ENCODE peak calls at places on chromosomes 7 and 10, in seven cellular contexts. S is HL-60; P is ovary; R is cardiac muscle cell; K is GM23338; J is CD8-positive, alpha-beta memory T cell; W is small intestine. N is an unnamed sample.

GRCh38 chr10:105586451-105587098 is 945.5 kb downstream of the SORCS3 start:
- DNase-seq in S (no peak), P (no peak), R (no peak), K (peak; percentile 5), J (no peak), W (no peak), N (no peak)

GRCh38 chr7:28841766-28842165 is 116.4 kb downstream of the TRIL start:
- DNase-seq in S (no peak), P (no peak), R (no peak), K (no peak), J (no peak), W (no peak), N (no peak)

GRCh38 chr7:51236470-51237127 is 80.0 kb downstream of the COBL start:
- DNase-seq in S (no peak), P (no peak), R (no peak), K (peak; percentile 41), J (no peak), W (no peak), N (no peak)

GRCh38 chr7:105198223-105198622 is 184.2 kb downstream of the KMT2E start:
- DNase-seq in S (no peak), P (no peak), R (peak; percentile 19), K (no peak), J (no peak), W (no peak), N (no peak)

GRCh38 chr10:125064681-125065492 is 95.5 kb downstream of the CTBP2 start:
- DNase-seq in S (peak; percentile 21), P (peak; percentile 20), R (no peak), K (peak; percentile 58), J (no peak), W (peak; percentile 74), N (peak; percentile 77)

GRCh38 chr10:110494532-110494931 is 3.2 kb upstream of the DUSP5 start:
- DNase-seq in S (no peak), P (no peak), R (no peak), K (no peak), J (no peak), W (no peak), N (no peak)

GRCh38 chr7:45306752-45307305 is 149.2 kb downstream of the RAMP3 start:
- DNase-seq in S (no peak), P (no peak), R (no peak), K (no peak), J (no peak), W (no peak), N (no peak)

GRCh38 chr10:64682043-64682442 is 1160.8 kb downstream of the REEP3 start:
- DNase-seq in S (no peak), P (no peak), R (no peak), K (no peak), J (no peak), W (no peak), N (no peak)

GRCh38 chr10:90087197-90088007 is 386.0 kb downstream of the KIF20B start:
- DNase-seq in S (peak; percentile 14), P (no peak), R (no peak), K (no peak), J (no peak), W (no peak), N (peak; percentile 38)

GRCh38 chr7:51190950-51191349 is 125.7 kb downstream of the COBL start:
- DNase-seq in S (no peak), P (no peak), R (no peak), K (no peak), J (no peak), W (no peak), N (no peak)

GRCh38 chr10:31593124-31593523 is 274.1 kb downstream of the ZEB1 start:
- DNase-seq in S (no peak), P (no peak), R (no peak), K (no peak), J (no peak), W (no peak), N (no peak)

GRCh38 chr10:75111906-75112703 is 649 bp downstream of the SAMD8 start:
- DNase-seq in S (no peak), P (peak; percentile 70), R (peak; percentile 63), K (peak; percentile 76), J (peak; percentile 21), W (peak; percentile 76), N (peak; percentile 68)

GRCh38 chr7:30141405-30142045 is 6.7 kb downstream of the MTURN start:
- DNase-seq in S (no peak), P (no peak), R (no peak), K (no peak), J (no peak), W (no peak), N (no peak)
- H3K4me3 ChIP-seq in S (no peak overlapping the region), P (no peak overlapping the region), R (no peak overlapping the region), K (no peak overlapping the region), J (no peak overlapping the region), W (no peak overlapping the region), N (no peak overlapping the region)

DNA sequence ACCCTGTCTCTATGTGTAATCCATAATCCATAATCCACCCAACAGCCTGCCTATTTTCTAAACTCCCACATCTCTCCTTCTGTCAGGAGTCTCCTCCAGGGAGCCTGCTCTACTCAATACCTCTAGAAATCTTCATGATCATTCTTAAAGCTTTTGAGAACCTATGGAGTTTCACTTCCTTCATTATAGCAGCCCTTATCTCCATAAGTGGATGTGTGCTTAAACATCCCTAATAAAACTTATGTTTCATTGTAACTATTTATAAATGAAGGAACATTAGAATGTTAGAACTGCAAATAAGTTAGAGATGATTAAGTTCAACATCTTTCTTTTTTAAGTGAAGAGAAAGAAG is 8.4 kb downstream of the CPED1 start:
- DNase-seq in S (no peak), P (no peak), R (no peak), K (no peak), J (no peak), W (no peak), N (no peak)
- H3K4me3 ChIP-seq in S (no peak overlapping the region), P (no peak overlapping the region), R (no peak overlapping the region), K (no peak overlapping the region), J (no peak overlapping the region), W (no peak overlapping the region), N (no peak overlapping the region)

DNA sequence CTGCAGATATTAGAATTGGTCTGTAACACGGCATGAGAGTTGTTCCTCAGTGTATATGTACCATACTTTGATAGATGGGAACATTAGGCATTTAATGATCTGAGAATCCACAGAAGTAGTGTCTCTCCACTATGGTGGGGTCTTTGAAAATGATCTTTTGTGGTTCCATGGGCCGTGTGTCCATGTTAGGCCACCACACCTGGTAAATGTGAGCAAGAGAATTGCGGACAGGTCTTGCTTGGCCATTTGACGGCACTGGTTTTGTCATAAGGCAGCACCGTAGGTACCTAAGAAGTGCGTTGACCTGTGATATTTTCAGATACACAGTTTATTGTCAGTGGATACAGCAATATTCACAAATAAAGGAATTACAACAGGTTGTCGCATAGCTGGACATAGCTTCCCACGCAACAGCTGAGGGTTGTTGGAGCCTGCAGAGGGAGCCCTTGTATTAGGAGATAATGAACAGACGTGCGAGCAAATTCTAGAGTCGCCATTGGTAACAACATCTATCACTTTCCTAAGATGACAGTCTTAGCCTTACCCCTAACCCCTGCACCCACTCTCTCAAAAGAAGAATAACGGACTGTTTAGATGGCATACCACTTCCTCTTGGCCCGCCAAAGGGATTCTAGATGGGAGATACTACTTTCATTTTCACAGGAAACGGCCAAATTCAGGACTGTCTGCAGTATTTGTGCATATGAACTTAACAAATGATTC is 111.4 kb downstream of the COL28A1 start:
- DNase-seq in S (no peak), P (peak; percentile 56), R (peak; percentile 73), K (peak; percentile 87), J (no peak), W (peak; percentile 79), N (peak; percentile 10)
- H3K4me3 ChIP-seq in S (peak overlapping the region; percentile 39), P (peak overlapping the region; percentile 39), R (no peak overlapping the region), K (no peak overlapping the region), J (peak overlapping the region; percentile 68), W (peak overlapping the region; percentile 51), N (peak overlapping the region; percentile 60)

DNA sequence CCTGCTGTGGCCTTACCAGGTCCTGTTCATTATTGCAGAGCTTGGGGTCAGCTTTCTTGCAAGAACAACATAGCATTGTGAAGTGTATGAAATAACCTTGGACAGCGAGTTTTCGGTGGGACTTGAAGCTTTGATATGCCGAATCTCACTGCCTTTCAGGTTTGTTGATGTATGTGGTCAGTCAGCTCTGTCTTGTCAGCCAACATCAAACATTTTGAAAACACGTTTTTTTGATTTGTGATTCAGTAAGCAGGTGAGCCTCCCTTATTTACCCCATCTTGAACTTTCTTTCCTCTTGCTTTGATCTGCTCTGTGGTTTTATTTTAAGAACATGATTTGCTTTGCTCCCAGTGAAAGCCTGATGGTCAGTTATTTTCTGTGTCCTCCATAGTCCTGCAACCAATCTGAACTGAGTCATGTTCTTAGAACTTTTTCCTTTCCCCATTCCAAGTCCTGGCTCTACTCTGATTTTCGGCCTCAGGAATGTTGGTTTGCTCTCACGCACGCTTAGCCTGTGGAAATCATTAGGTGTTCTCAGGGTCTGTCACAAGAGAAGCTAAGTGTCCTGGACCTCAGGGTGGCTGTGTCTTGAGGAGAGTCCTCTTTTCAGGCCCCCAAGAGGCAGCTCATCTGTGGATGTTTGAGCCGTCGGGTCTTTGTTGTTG is 8.7 kb downstream of the WBP1L start:
- DNase-seq in S (no peak), P (peak; percentile 9), R (no peak), K (no peak), J (no peak), W (no peak), N (no peak)
- H3K4me3 ChIP-seq in S (no peak overlapping the region), P (no peak overlapping the region), R (no peak overlapping the region), K (no peak overlapping the region), J (no peak overlapping the region), W (no peak overlapping the region), N (no peak overlapping the region)

DNA sequence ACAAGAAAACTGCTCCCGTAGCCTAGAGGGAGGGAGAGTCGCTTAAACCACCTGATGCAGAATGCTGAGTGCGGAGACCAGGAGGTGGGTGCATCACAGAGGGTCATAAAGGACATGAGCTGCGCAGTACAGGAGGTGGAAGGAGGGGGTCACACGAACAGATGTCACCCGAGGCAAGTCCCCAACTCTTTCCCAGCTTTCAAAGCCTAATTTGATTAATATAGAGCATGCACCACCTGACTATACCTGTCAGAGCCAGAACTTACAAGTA is 867 bp upstream of the VOPP1 start:
- DNase-seq in S (no peak), P (no peak), R (peak; percentile 12), K (peak; percentile 47), J (no peak), W (no peak), N (no peak)
- H3K4me3 ChIP-seq in S (peak overlapping the region; percentile 64), P (peak overlapping the region; percentile 96), R (peak overlapping the region; percentile 61), K (peak overlapping the region; percentile 93), J (peak overlapping the region; percentile 75), W (peak overlapping the region; percentile 99), N (peak overlapping the region; percentile 70)

DNA sequence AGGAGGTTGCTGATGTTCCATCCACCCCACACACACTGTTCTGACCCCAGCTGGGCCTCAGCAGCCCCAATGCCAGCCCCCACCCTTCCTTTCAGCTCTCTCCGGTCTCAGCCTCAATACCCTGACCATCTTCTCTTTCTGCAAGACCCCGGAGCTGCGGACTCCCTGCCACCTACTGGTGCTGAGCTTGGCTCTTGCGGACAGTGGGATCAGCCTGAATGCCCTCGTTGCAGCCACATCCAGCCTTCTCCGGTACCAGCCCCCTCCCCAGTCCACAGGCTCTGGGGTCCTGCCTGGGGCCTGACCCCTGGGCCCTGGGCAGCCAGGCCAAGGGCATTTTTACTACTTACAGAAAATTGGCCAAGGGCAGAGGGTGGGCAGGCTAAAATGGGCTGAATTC is 2.6 kb downstream of the RGR start:
- DNase-seq in S (no peak), P (no peak), R (no peak), K (no peak), J (no peak), W (no peak), N (no peak)
- H3K4me3 ChIP-seq in S (no peak overlapping the region), P (no peak overlapping the region), R (no peak overlapping the region), K (no peak overlapping the region), J (no peak overlapping the region), W (no peak overlapping the region), N (no peak overlapping the region)